ENCODE peak calls at places on chromosome 15, in five cellular contexts. Z, N, O, P and L are unnamed samples.

GRCh38 chr15:33612721-33613304 is 302.0 kb downstream of the RYR3 start:
- DNase-seq in Z (no peak), N (no peak), O (no peak), P (no peak), L (peak)

GRCh38 chr15:89732451-89733172 is 18.4 kb downstream of the MESP1 start:
- DNase-seq in Z (no peak), N (no peak), O (no peak), P (no peak), L (peak)

GRCh38 chr15:67290319-67290718 is 35.7 kb downstream of the IQCH start:
- DNase-seq in Z (no peak), N (no peak), O (no peak), P (no peak), L (no peak)

GRCh38 chr15:42921049-42921731 is 612 bp upstream of the TTBK2 start:
- DNase-seq in Z (no peak), N (no peak), O (no peak), P (no peak), L (peak)

GRCh38 chr15:95371664-95372063 is 958.8 kb upstream of the NR2F2 start:
- DNase-seq in Z (peak), N (no peak), O (peak), P (no peak), L (no peak)

GRCh38 chr15:63610209-63610841 is 13.1 kb downstream of the FBXL22 start:
- DNase-seq in Z (peak), N (peak), O (peak), P (peak), L (peak)

GRCh38 chr15:58161436-58161835 is 23.3 kb downstream of the AQP9 start:
- DNase-seq in Z (no peak), N (no peak), O (no peak), P (no peak), L (no peak)

GRCh38 chr15:52180196-52180835 is 10.9 kb downstream of the GNB5 start:
- DNase-seq in Z (no peak), N (no peak), O (no peak), P (no peak), L (no peak)

GRCh38 chr15:75164625-75165024 is 37.1 kb upstream of the C15orf39 start:
- DNase-seq in Z (no peak), N (no peak), O (no peak), P (no peak), L (peak)

GRCh38 chr15:61659571-61660190 is 400.6 kb downstream of the VPS13C start:
- DNase-seq in Z (no peak), N (no peak), O (no peak), P (no peak), L (no peak)

GRCh38 chr15:96150277-96150676 is 180.2 kb upstream of the NR2F2 start:
- DNase-seq in Z (no peak), N (no peak), O (no peak), P (no peak), L (no peak)

GRCh38 chr15:25693321-25694237 is 169.5 kb downstream of the ATP10A start:
- DNase-seq in Z (peak), N (no peak), O (peak), P (peak), L (peak)

GRCh38 chr15:76625267-76625666 is 279.9 kb downstream of the SCAPER start:
- DNase-seq in Z (peak), N (no peak), O (peak), P (no peak), L (peak)

GRCh38 chr15:99361541-99362185 is 110.4 kb downstream of the LRRC28 start:
- DNase-seq in Z (peak), N (no peak), O (peak), P (no peak), L (peak)

GRCh38 chr15:61687124-61687523 is 373.1 kb downstream of the VPS13C start:
- DNase-seq in Z (no peak), N (no peak), O (no peak), P (no peak), L (no peak)

GRCh38 chr15:57502116-57502515 is 89.6 kb upstream of the MYZAP start:
- DNase-seq in Z (no peak), N (no peak), O (no peak), P (no peak), L (no peak)

GRCh38 chr15:51108933-51109550 is 14.3 kb upstream of the TNFAIP8L3 start:
- DNase-seq in Z (no peak), N (no peak), O (no peak), P (no peak), L (no peak)

GRCh38 chr15:39232512-39232911 is 348.4 kb upstream of the THBS1 start:
- DNase-seq in Z (peak), N (no peak), O (no peak), P (no peak), L (no peak)

GRCh38 chr15:82890338-82891024 is 62.0 kb downstream of the HOMER2 start:
- DNase-seq in Z (no peak), N (no peak), O (no peak), P (no peak), L (no peak)

GRCh38 chr15:38535451-38536200 is 29.0 kb downstream of the RASGRP1 start:
- DNase-seq in Z (no peak), N (no peak), O (no peak), P (no peak), L (no peak)

GRCh38 chr15:34039506-34040123 is 611 bp upstream of the AVEN start:
- DNase-seq in Z (no peak), N (peak), O (peak), P (no peak), L (no peak)

GRCh38 chr15:23395832-23396231 is 41.3 kb downstream of the GOLGA8S start:
- DNase-seq in Z (no peak), N (no peak), O (no peak), P (no peak), L (no peak)

GRCh38 chr15:76251717-76252116 is 59.6 kb downstream of the ETFA start:
- DNase-seq in Z (no peak), N (no peak), O (no peak), P (no peak), L (no peak)

GRCh38 chr15:90654233-90655124 is 62.7 kb upstream of the BLM start:
- DNase-seq in Z (no peak), N (no peak), O (no peak), P (no peak), L (no peak)

GRCh38 chr15:86044981-86045380 is 34.7 kb upstream of the AGBL1 start:
- DNase-seq in Z (no peak), N (no peak), O (no peak), P (no peak), L (peak)

GRCh38 chr15:58473720-58474119 is 41.9 kb downstream of the LIPC start:
- DNase-seq in Z (peak), N (peak), O (no peak), P (no peak), L (no peak)

GRCh38 chr15:28873006-28873405 is 12.8 kb upstream of the APBA2 start:
- DNase-seq in Z (no peak), N (no peak), O (no peak), P (no peak), L (no peak)

GRCh38 chr15:60590935-60591490 is 112.1 kb upstream of the ICE2 start:
- DNase-seq in Z (peak), N (no peak), O (no peak), P (peak), L (peak)

GRCh38 chr15:63473007-63473748 is 31.2 kb upstream of the USP3 start:
- DNase-seq in Z (peak), N (peak), O (no peak), P (peak), L (no peak)

GRCh38 chr15:65833501-65834220 is 35.6 kb upstream of the RAB11A start:
- DNase-seq in Z (no peak), N (no peak), O (no peak), P (peak), L (no peak)

GRCh38 chr15:73331991-73332925 is 36.5 kb downstream of the HCN4 start:
- DNase-seq in Z (no peak), N (no peak), O (no peak), P (no peak), L (no peak)

GRCh38 chr15:67018451-67018850 is 47.0 kb upstream of the SMAD3 start:
- DNase-seq in Z (no peak), N (no peak), O (no peak), P (no peak), L (no peak)

GRCh38 chr15:29364429-29365078 is 94.9 kb upstream of the NSMCE3 start:
- DNase-seq in Z (peak), N (no peak), O (peak), P (peak), L (peak)

GRCh38 chr15:60575995-60576394 is 97.1 kb upstream of the ICE2 start:
- DNase-seq in Z (peak), N (no peak), O (no peak), P (peak), L (no peak)

GRCh38 chr15:35329521-35329921 is 216.4 kb downstream of the DPH6 start:
- DNase-seq in Z (no peak), N (no peak), O (no peak), P (no peak), L (no peak)

GRCh38 chr15:56244237-56244810 is 645 bp upstream of the RFX7 start:
- DNase-seq in Z (peak), N (no peak), O (peak), P (peak), L (peak)

GRCh38 chr15:37079726-37080125 is 20.6 kb downstream of the MEIS2 start:
- DNase-seq in Z (no peak), N (no peak), O (no peak), P (no peak), L (no peak)
- H3K4me2 ChIP-seq in Z (no peak), N (no peak), O (no peak), P (no peak), L (no peak)

DNA sequence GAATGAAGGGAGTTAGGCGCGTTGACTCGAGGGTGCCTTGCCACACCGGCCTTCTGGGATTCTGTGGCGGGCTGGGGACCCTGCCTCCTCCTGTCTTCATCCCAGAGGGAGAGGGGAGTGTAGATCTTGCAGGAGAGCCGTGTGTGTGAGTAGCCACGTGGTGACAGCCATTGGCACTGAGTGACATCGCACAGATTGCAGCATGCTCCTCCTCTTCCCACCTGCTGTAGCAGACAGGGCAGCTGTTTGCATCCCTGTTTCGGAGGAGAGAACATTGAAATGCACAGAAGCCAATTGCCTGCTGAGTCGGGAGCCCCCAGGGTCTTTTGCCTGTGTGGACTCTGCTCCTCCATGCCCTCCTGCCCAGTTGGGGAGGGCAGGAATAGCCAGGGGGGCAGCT is 66.6 kb downstream of the CHRNA7 start:
- DNase-seq in Z (no peak), N (no peak), O (no peak), P (no peak), L (peak)
- TF ChIP-seq JUNB in Z (no peak), N (no peak), O (no peak), P (no peak), L (no peak)

DNA sequence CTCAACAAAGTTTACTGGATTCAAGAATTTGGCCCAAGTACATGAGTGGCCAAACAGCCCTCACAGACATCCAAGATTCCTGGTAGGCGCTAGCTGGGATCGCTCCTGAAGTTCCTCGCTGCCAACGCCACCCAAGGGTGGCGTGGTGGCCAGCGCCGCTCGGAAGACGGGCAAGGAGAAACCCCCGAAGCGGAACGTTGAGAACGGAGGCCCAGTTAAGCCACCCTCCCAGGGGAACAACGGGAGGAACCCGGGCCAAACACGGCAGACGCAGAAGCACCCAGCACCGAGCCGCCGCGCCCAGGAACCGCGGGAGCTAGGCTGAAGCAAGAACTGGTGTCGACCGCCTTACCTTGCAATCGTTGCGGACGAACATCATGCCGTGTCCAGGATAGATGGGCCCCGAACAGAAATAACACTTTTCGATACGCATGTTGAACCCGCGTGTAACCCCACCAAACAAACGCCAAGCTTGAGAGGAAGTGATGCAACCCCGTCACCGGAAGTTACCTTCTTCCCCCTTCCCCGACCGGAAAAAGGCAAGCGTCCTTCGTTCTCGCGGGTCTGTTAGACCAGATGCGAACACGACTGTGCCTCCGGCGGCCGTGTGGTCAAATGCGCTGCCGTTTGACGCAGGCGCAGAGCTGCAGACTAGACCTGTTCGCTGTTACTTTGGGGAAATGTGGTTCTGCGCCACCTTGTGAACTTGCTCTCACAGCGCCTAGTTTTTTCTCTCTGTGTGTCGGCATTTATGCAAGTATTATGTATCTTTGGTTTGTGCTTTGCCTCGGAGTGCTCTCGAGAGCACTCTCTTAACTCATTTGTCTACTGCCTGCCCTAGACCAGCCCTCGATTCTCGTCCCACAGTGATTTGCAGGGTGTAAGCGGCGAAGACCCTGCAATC is at the start of gene RSL24D1:
- DNase-seq in Z (peak), N (peak), O (peak), P (peak), L (peak)
- H3K4me2 ChIP-seq in Z (peak), N (peak), O (peak), P (peak), L (peak)

DNA sequence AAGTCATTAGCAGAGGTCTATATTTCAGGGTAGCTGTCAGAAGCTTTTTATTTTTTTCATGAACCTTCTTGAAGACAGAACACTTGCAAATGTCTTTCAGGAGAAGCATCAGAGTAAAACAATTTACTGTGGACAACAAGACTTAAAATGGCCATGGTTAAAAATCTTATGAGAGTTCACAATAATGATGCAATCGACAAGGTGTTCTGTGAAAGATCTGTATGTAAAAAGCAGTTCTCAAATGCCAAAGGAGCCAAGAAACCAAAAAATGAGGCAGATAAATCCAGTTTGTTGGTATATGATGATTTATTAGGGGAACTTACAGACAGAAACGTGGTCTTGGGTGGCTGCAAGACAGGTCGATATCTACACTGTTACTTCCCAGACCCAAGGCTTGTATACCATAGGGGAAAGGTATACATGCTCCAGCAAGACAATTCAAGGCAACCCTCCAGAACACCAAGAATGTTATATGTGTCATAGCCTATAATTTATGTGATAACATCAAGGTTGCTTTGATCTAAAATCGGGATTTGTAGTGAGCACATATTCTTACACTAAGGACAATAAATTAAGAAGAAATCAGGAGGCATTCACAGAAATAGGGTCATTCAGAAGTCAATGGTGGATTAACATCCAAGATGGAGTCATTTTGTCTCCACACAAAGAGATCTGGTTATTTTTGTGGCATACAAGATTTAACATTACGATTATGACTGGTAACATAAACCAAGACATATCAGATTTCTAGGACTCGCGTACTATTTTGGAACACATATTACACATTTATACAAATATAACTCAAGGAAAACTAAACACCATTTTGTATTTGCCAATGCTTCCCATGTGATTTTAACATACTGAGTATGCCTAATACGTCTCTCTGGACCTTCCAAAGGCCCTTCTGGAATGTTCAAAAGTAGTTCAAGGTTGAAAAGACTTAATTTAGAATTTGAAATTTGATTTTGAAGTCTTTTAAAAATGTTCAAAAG is 316.4 kb downstream of the THSD4 start:
- DNase-seq in Z (no peak), N (no peak), O (no peak), P (no peak), L (no peak)
- TF ChIP-seq JUNB in Z (no peak), N (no peak), O (no peak), P (no peak), L (no peak)

GRCh38 chr15:71627188-71627587 is 183.2 kb upstream of the NR2E3 start:
- DNase-seq in Z (no peak), N (no peak), O (no peak), P (no peak), L (no peak)
- H3K4me2 ChIP-seq in Z (no peak), N (no peak), O (no peak), P (no peak), L (no peak)

DNA sequence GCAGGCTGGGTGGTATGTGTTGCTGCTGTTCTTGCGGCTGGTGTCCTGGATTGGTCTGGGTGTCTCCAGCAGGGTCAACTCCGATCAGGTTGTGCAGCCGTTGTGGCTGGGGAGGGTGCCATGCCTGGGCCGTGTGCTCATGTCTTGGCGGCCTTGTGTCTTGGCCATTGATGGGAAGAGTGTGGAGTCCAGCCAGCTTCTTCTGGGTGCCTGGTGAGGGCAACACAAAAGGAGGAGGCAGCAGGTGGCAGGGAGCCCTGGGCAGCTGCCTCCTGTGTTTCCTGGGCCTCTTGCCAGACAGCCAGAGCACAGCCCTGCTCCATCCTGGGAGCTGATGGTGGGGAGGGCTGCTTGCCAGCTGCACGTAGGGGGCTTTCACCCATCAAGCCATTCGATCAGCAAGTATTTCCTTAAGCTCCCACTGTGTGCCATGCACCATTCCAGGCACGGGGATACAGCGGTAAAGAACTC is 4.3 kb downstream of the CHAC1 start:
- DNase-seq in Z (no peak), N (no peak), O (no peak), P (no peak), L (no peak)
- TF ChIP-seq JUNB in Z (no peak), N (no peak), O (no peak), P (no peak), L (no peak)